ENCODE peak calls at places on chromosomes 2 and 18, in five cellular contexts. V, B, Z, W and F are unnamed samples.

GRCh38 chr2:152348388-152348787 is 13.4 kb downstream of the FMNL2 start:
- DNase-seq in Z (no peak), V (peak), W (no peak), B (no peak), F (peak)

GRCh38 chr2:64283641-64284371 is 139.6 kb upstream of the PELI1 start:
- DNase-seq in V (no peak), W (no peak), Z (no peak), B (no peak), F (peak)

GRCh38 chr2:63741884-63742583 is 99.7 kb upstream of the UGP2 start:
- DNase-seq in Z (no peak), V (peak), W (no peak), B (no peak), F (peak)

GRCh38 chr2:197838036-197838435 is 33.6 kb downstream of the PLCL1 start:
- DNase-seq in B (no peak), V (peak), W (no peak), Z (no peak), F (no peak)

GRCh38 chr2:126911111-126911796 is 12.6 kb downstream of the TEX51 start:
- DNase-seq in Z (no peak), B (no peak), V (no peak), W (no peak), F (no peak)

GRCh38 chr2:86622878-86623548 is 652 bp downstream of the RNF103 start:
- DNase-seq in Z (peak), B (no peak), W (no peak), V (no peak), F (peak)

GRCh38 chr2:45852450-45853150 is 201.1 kb downstream of the PRKCE start:
- DNase-seq in B (peak), V (no peak), W (no peak), Z (no peak), F (no peak)

GRCh38 chr2:165008916-165009315 is 53.6 kb upstream of the SLC38A11 start:
- DNase-seq in W (no peak), V (no peak), Z (no peak), B (no peak), F (no peak)

GRCh38 chr2:173134703-173135102 is 59.1 kb downstream of the MAP3K20 start:
- DNase-seq in W (no peak), B (peak), Z (no peak), V (no peak), F (peak)

GRCh38 chr18:79608069-79608468 is 71.5 kb upstream of the CTDP1 start:
- DNase-seq in Z (no peak), B (no peak), V (no peak), W (no peak), F (no peak)

GRCh38 chr18:54229660-54230059 is 5.2 kb upstream of the MBD2 start:
- DNase-seq in W (no peak), Z (no peak), V (no peak), B (no peak), F (no peak)

GRCh38 chr18:78618726-78619125 is 360.9 kb upstream of the SALL3 start:
- DNase-seq in V (no peak), W (no peak), Z (no peak), B (no peak), F (no peak)

GRCh38 chr2:196088209-196088608 is 19.6 kb upstream of the DNAH7 start:
- DNase-seq in B (no peak), W (no peak), V (peak), Z (no peak), F (no peak)

GRCh38 chr2:119678021-119678656 is 862 bp upstream of the TMEM177 start:
- DNase-seq in V (no peak), B (no peak), W (peak), Z (no peak), F (peak)

GRCh38 chr2:28142403-28142802 is 250.3 kb upstream of the FOSL2 start:
- DNase-seq in W (no peak), V (no peak), B (no peak), Z (no peak), F (no peak)

GRCh38 chr2:118014492-118014824 is 588 bp upstream of the CCDC93 start:
- DNase-seq in V (no peak), W (no peak), Z (no peak), B (no peak), F (no peak)

GRCh38 chr2:224151161-224151560 is 112.1 kb upstream of the SERPINE2 start:
- DNase-seq in Z (no peak), B (no peak), W (no peak), V (peak), F (no peak)

GRCh38 chr2:84770280-84770679 is 110.6 kb downstream of the TRABD2A start:
- DNase-seq in W (no peak), B (no peak), Z (no peak), V (no peak), F (no peak)

GRCh38 chr2:27992787-27993747 is 102.5 kb downstream of the BABAM2 start:
- DNase-seq in Z (peak), B (peak), V (peak), W (no peak), F (peak)

GRCh38 chr2:214781226-214781625 is 28.3 kb downstream of the BARD1 start:
- DNase-seq in B (no peak), W (no peak), V (no peak), Z (no peak), F (no peak)

GRCh38 chr18:13566941-13567762 is 159.2 kb downstream of the FAM210A start:
- DNase-seq in Z (no peak), W (no peak), B (no peak), V (no peak), F (peak)
- H3K9ac ChIP-seq in Z (no peak), W (no peak), B (no peak), V (no peak), F (no peak)

GRCh38 chr2:43080626-43081025 is 145.8 kb downstream of the ZFP36L2 start:
- DNase-seq in W (no peak), V (no peak), B (no peak), Z (no peak), F (no peak)
- H3K18ac ChIP-seq in W (no peak), V (no peak), B (no peak), Z (peak), F (peak)

DNA sequence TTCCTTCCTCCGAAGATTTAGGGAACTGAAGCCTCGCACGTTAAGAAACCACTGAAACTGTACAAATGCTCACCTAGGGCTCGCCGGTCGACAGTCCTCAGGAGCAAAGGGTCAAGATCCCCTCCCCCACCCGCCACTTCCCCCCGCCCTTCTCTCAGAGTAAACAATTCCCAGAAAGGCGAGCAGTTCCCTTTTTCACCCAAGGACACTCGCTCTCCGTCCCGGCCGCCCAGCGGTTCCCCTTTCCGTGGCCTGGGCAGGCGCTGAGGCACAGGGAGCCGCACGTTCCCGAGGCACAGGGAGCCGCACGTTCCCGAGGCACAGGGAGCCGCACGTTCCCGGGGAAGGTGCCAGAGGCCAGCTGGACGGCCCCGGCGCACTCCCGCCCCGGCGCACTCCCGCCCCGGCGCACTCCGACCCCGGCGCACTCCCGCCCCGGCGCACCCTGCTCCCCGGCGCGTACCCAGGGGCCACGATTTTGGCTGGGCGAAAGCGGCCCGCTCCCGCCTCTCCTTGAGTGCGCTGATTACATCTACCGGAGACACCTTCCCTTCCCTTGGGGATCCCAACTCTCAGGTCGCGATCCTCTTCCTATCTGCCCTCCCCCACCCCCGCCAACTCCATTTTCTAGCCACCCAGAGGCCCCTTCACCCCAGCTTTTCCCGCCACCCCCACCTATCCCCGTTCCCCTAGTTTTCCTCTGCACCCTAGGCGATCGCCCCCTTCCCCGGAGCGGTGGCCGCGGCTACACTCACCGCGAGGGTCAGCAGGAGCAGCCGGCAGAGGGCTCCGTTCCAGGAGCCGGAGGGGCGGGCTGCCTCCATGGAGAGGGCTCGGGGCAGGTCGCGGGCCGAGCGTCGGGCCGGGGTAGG is 837 bp downstream of the DSC2 start:
- DNase-seq in V (no peak), Z (peak), W (peak), B (peak), F (peak)
- H3K9ac ChIP-seq in V (no peak), Z (peak), W (peak), B (peak), F (peak)

GRCh38 chr18:74040459-74041332 is 106.9 kb downstream of the FBXO15 start:
- DNase-seq in Z (peak), B (peak), V (peak), W (peak), F (peak)
- H3K18ac ChIP-seq in Z (no peak), B (no peak), V (no peak), W (no peak), F (no peak)

DNA sequence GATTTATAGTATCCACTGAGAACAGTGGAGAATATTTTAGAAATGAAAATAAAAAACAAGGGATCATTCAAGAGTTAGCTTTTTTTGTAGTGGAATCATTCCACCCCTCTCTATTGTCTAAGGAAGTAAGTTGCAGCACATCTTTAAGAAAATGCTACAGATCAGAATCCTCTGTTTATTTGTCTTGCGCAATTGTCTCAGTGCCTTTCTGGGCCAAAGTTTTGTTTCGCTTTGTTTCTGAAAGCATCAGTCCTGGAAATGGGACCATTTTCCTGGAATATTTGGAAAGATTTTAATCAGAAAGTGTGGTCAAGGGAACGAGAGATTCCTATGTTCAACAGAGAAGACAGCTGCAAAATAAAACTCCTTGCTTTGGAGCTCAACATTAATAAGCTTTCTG is 74.1 kb downstream of the NRXN1 start:
- DNase-seq in W (no peak), B (no peak), Z (no peak), V (peak), F (no peak)
- H3K9ac ChIP-seq in W (no peak), B (no peak), Z (no peak), V (no peak), F (no peak)

DNA sequence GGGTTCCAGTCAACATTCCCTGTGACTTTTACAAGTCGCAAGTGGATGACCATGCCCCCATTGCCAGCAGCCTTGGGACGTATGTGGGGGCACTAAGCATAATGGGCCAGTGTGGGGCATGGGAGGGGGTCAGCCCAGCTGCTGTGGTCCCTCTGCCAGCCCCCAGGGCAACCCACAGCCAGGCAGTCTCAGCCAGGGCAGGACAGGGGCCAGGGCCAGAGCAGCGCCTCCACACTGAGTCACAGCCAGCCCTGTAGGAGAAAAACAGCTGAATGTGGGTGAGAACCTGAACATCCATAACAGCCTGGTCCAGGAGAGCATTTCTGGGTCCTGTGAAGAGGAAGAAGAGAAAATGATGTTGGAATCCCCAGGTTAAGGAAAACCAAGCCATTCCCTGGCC is 173.2 kb downstream of the GFPT1 start:
- DNase-seq in B (no peak), Z (no peak), W (no peak), V (no peak), F (no peak)
- H3K18ac ChIP-seq in B (no peak), Z (no peak), W (no peak), V (peak), F (no peak)

GRCh38 chr2:204664708-204665121 is 119.4 kb downstream of the PARD3B start:
- DNase-seq in Z (no peak), W (no peak), V (peak), B (peak), F (no peak)

GRCh38 chr2:204665771-204666170 is 120.5 kb downstream of the PARD3B start:
- DNase-seq in W (no peak), Z (no peak), B (no peak), V (no peak), F (no peak)

GRCh38 chr2:204662956-204663355 is 117.7 kb downstream of the PARD3B start:
- DNase-seq in Z (no peak), B (no peak), W (no peak), V (no peak), F (no peak)

GRCh38 chr2:204665244-204665643 is 120.0 kb downstream of the PARD3B start:
- DNase-seq in V (peak), W (no peak), Z (no peak), B (peak), F (peak)

GRCh38 chr2:204663816-204664421 is 118.6 kb downstream of the PARD3B start:
- DNase-seq in V (no peak), B (no peak), Z (no peak), W (no peak), F (no peak)
- H3K9ac ChIP-seq in V (no peak), B (no peak), Z (no peak), W (no peak), F (no peak)

DNA sequence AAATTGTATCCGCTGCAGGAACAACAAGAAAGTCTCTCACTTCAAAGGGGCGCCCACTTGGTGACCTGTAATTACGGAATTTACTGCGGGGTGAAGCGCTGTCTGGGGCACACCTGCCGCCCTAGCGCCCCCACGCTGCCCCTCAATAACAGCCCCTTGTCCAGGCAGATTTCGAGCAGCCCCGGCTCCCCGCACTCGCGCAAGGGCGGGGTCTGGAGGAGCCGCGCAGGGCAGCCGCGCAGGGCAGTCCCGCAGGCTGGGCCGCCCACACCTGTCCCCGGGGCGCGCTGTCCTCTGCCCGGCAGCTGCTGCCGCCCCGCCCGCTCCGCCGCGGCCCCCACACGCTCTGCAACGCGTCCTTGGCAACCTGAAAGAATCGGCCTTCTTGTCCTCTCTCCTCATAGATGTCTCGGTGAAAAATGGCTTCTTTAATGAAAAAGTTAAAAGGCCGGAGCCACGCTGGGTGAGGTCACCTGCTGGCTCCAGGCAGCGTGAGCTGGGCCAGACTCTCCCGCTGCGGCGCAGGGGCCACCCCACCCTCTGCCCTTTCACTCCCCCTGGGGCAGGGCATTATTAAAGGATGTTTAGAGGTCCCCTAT is 218.1 kb downstream of the VAPA start:
- DNase-seq in B (peak), W (peak), V (no peak), Z (peak), F (peak)
- H3K18ac ChIP-seq in B (peak), W (no peak), V (no peak), Z (peak), F (no peak)

GRCh38 chr2:74953796-74954499 is 4.5 kb upstream of the POLE4 start:
- DNase-seq in Z (no peak), V (no peak), W (no peak), B (no peak), F (no peak)

GRCh38 chr2:74958277-74959105 is at the start of gene POLE4:
- DNase-seq in Z (peak), B (peak), W (peak), V (peak), F (peak)

GRCh38 chr2:74957886-74958276 is 562 bp upstream of the POLE4 start:
- DNase-seq in Z (no peak), V (no peak), B (no peak), W (no peak), F (no peak)

GRCh38 chr2:74954500-74954874 is 4.0 kb upstream of the POLE4 start:
- DNase-seq in Z (no peak), V (no peak), B (no peak), W (no peak), F (no peak)

DNA sequence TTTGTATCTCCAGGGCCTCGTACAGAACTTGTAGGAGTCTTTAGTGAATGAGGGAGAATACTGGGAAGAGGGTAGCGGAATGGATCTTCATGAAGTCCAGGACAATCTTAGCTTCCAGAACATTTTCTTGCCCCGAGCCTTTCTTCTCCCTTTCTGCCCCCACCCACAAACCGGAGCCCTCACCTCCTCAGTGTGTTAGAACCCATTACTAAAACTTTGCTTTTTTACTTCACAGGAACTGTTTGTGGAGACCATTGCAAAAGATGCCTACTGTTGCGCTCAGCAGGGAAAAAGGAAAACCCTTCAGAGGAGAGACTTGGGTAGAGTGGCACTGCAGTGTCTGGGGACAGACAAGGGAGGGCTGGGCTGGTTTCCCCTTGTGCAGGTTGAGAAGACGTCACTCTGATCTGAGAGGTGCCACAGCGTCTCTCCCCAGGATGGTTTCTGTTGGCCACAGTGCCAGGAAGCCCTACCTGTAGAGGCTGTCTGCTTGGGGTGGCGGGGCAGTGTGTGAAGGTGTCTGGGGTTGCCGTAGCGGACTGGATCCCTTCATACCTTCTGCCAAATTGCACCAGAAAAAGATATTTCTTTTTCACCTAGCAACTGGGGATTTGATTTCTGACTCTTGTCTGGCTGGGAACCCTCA is 786 bp downstream of the POLE4 start:
- DNase-seq in Z (no peak), B (no peak), W (no peak), V (no peak), F (no peak)
- H3K9ac ChIP-seq in Z (no peak), B (no peak), W (no peak), V (no peak), F (no peak)

GRCh38 chr2:121736462-121737336 is at the start of gene NIFK:
- DNase-seq in Z (peak), V (peak), W (peak), B (peak), F (peak)
- H3K18ac ChIP-seq in Z (peak), V (peak), W (no peak), B (peak), F (peak)